ENCODE peak calls at places on chromosomes 11 and 22, in eight cellular contexts. K is NCI-H1048, G is GM12891, U is brain pericyte, H is upper lobe of right lung, S is heart right ventricle, O is frontal cortex, N is ovary. A is an unnamed sample.
A peak's percentile ranks its signal among the peaks of the same experiment; 100 is the strongest.

GRCh38 chr22:38087855-38088254 is 3.9 kb upstream of the SLC16A8 start:
- DNase-seq in K (no peak), G (no peak), U (no peak), H (no peak), S (no peak), O (no peak), N (no peak), A (no peak)

GRCh38 chr11:128336203-128336602 is 251.2 kb downstream of the ETS1 start:
- DNase-seq in K (no peak), G (no peak), U (peak; percentile 70), H (no peak), S (peak; percentile 61), O (no peak), N (no peak), A (peak; percentile 49)

GRCh38 chr11:120929664-120930154 is 94.2 kb upstream of the TBCEL start:
- DNase-seq in K (no peak), G (peak; percentile 45), U (no peak), H (no peak), S (no peak), O (no peak), N (peak; percentile 27), A (peak; percentile 22)

GRCh38 chr11:72173291-72173690 is 18.6 kb upstream of the FOLR1 start:
- DNase-seq in K (no peak), G (no peak), U (no peak), H (no peak), S (no peak), O (no peak), N (no peak), A (no peak)

GRCh38 chr11:3989251-3989650 is 105.3 kb upstream of the RRM1 start:
- DNase-seq in K (no peak), G (no peak), U (no peak), H (no peak), S (no peak), O (no peak), N (peak; percentile 67), A (no peak)

GRCh38 chr11:95147364-95147905 is 57.8 kb downstream of the ENDOD1 start:
- DNase-seq in K (no peak), G (no peak), U (peak; percentile 60), H (no peak), S (no peak), O (no peak), N (no peak), A (peak; percentile 33)

GRCh38 chr11:112958670-112959069 is 2.5 kb upstream of the NCAM1 start:
- DNase-seq in K (no peak), G (no peak), U (no peak), H (no peak), S (no peak), O (no peak), N (no peak), A (no peak)

GRCh38 chr22:30010789-30011405 is 69.4 kb upstream of the HORMAD2 start:
- DNase-seq in K (no peak), G (no peak), U (no peak), H (no peak), S (no peak), O (no peak), N (no peak), A (no peak)

GRCh38 chr11:104984818-104985217 is 16.4 kb upstream of the CASP4 start:
- DNase-seq in K (no peak), G (no peak), U (no peak), H (no peak), S (no peak), O (no peak), N (no peak), A (no peak)

GRCh38 chr11:79196950-79197349 is 243.9 kb downstream of the TENM4 start:
- DNase-seq in K (no peak), G (no peak), U (no peak), H (no peak), S (no peak), O (no peak), N (no peak), A (no peak)

GRCh38 chr11:34263462-34264186 is 94.2 kb downstream of the ABTB2 start:
- DNase-seq in K (no peak), G (no peak), U (no peak), H (peak; percentile 84), S (peak; percentile 59), O (no peak), N (no peak), A (no peak)

GRCh38 chr11:123302751-123303195 is 107.7 kb upstream of the CLMP start:
- DNase-seq in K (no peak), G (peak; percentile 26), U (no peak), H (no peak), S (no peak), O (no peak), N (no peak), A (no peak)

GRCh38 chr11:131065435-131066295 is 149.4 kb upstream of the SNX19 start:
- DNase-seq in K (no peak), G (no peak), U (no peak), H (no peak), S (no peak), O (no peak), N (no peak), A (no peak)

GRCh38 chr11:57905439-57905838 is 118.2 kb upstream of the OR9Q1 start:
- DNase-seq in K (no peak), G (no peak), U (no peak), H (no peak), S (no peak), O (no peak), N (no peak), A (no peak)

GRCh38 chr11:87120937-87121336 is 83.2 kb downstream of the TMEM135 start:
- DNase-seq in K (no peak), G (no peak), U (no peak), H (no peak), S (no peak), O (no peak), N (no peak), A (no peak)

GRCh38 chr11:116507016-116507415 is 265.8 kb downstream of the BUD13 start:
- DNase-seq in K (no peak), G (no peak), U (no peak), H (no peak), S (no peak), O (no peak), N (no peak), A (no peak)